ENCODE peak calls at places on chromosomes 11 and 22, in nine cellular contexts. T, A, S, O, L, W, D, M and P are unnamed samples.

GRCh38 chr11:58905141-58905715 is 34.1 kb upstream of the GLYATL1 start:
- DNase-seq in W (peak; percentile 49), T (no peak), O (no peak), D (peak; percentile 57), M (no peak), S (no peak), A (no peak), L (no peak), P (no peak)

GRCh38 chr22:38924197-38924952 is 33.0 kb upstream of the APOBEC3A start:
- DNase-seq in S (peak; percentile 67), D (peak; percentile 79), M (peak; percentile 79), O (peak; percentile 91), T (peak; percentile 41), W (peak; percentile 82), A (no peak), L (no peak), P (no peak)

GRCh38 chr11:111702623-111703022 is 63.6 kb downstream of the PPP2R1B start:
- DNase-seq in D (no peak), T (no peak), M (no peak), L (no peak), O (no peak), A (no peak), S (no peak), W (no peak), P (no peak)

GRCh38 chr22:25120093-25120561 is 79.5 kb upstream of the CRYBB3 start:
- DNase-seq in A (no peak), M (no peak), L (no peak), O (no peak), W (no peak), D (no peak), T (no peak), S (no peak), P (no peak)

GRCh38 chr22:35622132-35622913 is 5.2 kb upstream of the MB start:
- DNase-seq in T (no peak), A (no peak), O (no peak), L (no peak), W (peak; percentile 14), D (no peak), S (no peak), M (no peak), P (no peak)

GRCh38 chr22:50308597-50308935 is 1.1 kb upstream of the PLXNB2 start:
- DNase-seq in M (no peak), A (no peak), W (no peak), S (peak; percentile 39), D (no peak), O (peak; percentile 93), T (no peak), L (no peak), P (no peak)

GRCh38 chr11:71080239-71081097 is 171.9 kb downstream of the SHANK2 start:
- DNase-seq in L (peak; percentile 63), O (no peak), W (peak; percentile 92), D (peak; percentile 77), M (peak; percentile 45), T (peak; percentile 57), A (no peak), S (peak; percentile 78), P (peak; percentile 58)

GRCh38 chr11:102201776-102202175 is 91.5 kb downstream of the YAP1 start:
- DNase-seq in M (no peak), O (no peak), D (no peak), T (no peak), L (no peak), A (no peak), W (no peak), S (no peak), P (no peak)

GRCh38 chr11:61488651-61489291 is 19.8 kb upstream of the LRRC10B start:
- DNase-seq in M (no peak), L (no peak), T (no peak), O (peak; percentile 93), D (peak; percentile 37), A (no peak), S (no peak), W (no peak), P (no peak)

GRCh38 chr22:23894710-23895598 is 771 bp downstream of the MIF start:
- DNase-seq in A (peak; percentile 39), D (peak; percentile 83), L (peak; percentile 84), W (peak; percentile 85), O (peak; percentile 82), T (peak; percentile 73), S (peak; percentile 61), M (peak; percentile 42), P (no peak)
- TF ChIP-seq CTCF in A (peak; percentile 49), D (peak; percentile 56), L (peak; percentile 23), W (peak; percentile 51), O (peak; percentile 7), T (no peak), S (no peak), M (peak; percentile 49), P (peak; percentile 59)

GRCh38 chr11:46322759-46323158 is 24.5 kb upstream of the DGKZ start:
- DNase-seq in A (no peak), W (peak; percentile 67), D (no peak), S (no peak), O (no peak), L (no peak), M (no peak), T (no peak), P (no peak)
- TF ChIP-seq CTCF in A (no peak), W (peak; percentile 66), D (peak; percentile 6), S (no peak), O (no peak), L (peak; percentile 23), M (peak; percentile 10), T (no peak), P (peak; percentile 70)

GRCh38 chr11:124122123-124122522 is 6.9 kb downstream of the VWA5A start:
- DNase-seq in M (no peak), S (no peak), T (no peak), W (no peak), A (no peak), L (no peak), D (no peak), O (no peak), P (no peak)

GRCh38 chr11:124119103-124119502 is 3.9 kb downstream of the VWA5A start:
- DNase-seq in M (no peak), L (no peak), W (no peak), O (no peak), T (no peak), S (no peak), D (no peak), A (no peak), P (no peak)

GRCh38 chr11:124123587-124123986 is 8.3 kb downstream of the VWA5A start:
- DNase-seq in L (no peak), A (no peak), S (no peak), O (no peak), M (no peak), T (no peak), W (peak; percentile 29), D (no peak), P (no peak)
- TF ChIP-seq CTCF in L (no peak), A (no peak), S (no peak), O (no peak), M (no peak), T (no peak), W (peak; percentile 33), D (peak; percentile 15), P (no peak)

DNA sequence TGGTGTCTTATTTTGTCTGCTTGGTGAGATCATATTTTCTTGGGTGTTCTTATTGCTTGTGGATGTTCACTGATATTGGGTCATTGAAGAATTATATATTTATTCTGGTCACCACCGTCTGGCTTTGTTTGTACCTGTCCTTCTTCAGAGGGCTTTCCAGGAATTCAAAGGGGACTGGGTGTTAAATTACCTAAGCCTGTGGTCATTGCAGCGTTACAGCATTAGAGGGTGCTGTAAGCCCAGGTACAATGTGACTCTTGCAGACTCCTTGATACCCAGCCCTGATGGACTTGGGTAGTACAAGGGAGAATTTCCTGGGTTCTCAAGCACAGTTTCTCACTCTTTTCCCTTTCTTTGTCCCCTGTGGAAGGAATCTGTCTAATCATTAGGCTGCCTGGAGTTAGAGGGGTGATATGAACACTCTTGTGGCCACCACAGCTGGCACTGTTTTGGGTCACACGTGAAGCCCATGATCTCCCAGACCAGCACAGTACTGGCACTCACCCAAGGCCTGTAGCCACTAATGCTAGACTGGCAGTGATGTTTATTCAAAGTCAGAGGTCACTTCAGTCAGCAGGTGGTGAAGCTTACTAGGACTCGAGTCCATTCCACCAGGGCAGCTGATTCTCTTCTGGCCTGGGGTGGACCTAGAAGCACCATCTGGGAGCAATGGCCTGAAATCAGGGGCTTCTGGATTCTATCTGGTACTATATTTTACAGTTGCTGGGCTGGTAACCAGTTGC is 56.1 kb upstream of the NARS2 start:
- DNase-seq in W (no peak), M (no peak), L (no peak), A (no peak), S (no peak), D (no peak), T (no peak), O (no peak), P (no peak)
- TF ChIP-seq CTCF in W (no peak), M (no peak), L (no peak), A (no peak), S (no peak), D (no peak), T (no peak), O (no peak), P (no peak)

GRCh38 chr11:32334822-32335221 is 100.5 kb downstream of the WT1 start:
- DNase-seq in M (no peak), O (no peak), D (peak; percentile 24), L (no peak), S (no peak), A (no peak), W (peak; percentile 82), T (no peak), P (no peak)
- TF ChIP-seq CTCF in M (peak; percentile 21), O (no peak), D (no peak), L (peak; percentile 9), S (no peak), A (no peak), W (peak; percentile 88), T (no peak), P (peak; percentile 52)

GRCh38 chr11:73331138-73331916 is 23.3 kb downstream of the ARHGEF17 start:
- DNase-seq in D (no peak), T (no peak), W (no peak), O (no peak), L (no peak), S (no peak), A (no peak), M (no peak), P (no peak)
- TF ChIP-seq CTCF in D (no peak), T (no peak), W (no peak), O (no peak), L (no peak), S (no peak), A (no peak), M (no peak), P (no peak)